ENCODE peak calls at places on chromosome 10, in five cellular contexts. I, O, B, K and E are unnamed samples.

GRCh38 chr10:127337801-127338200 is 141.4 kb upstream of the INSYN2A start:
- ATAC-seq in O (no peak), K (no peak), I (no peak), B (no peak), E (no peak)

GRCh38 chr10:124544711-124545110 is 83.1 kb downstream of the LHPP start:
- ATAC-seq in K (peak), O (no peak), B (no peak), I (no peak), E (no peak)

GRCh38 chr10:116274141-116274861 is 1.3 kb upstream of the GFRA1 start:
- ATAC-seq in B (no peak), O (no peak), K (no peak), I (no peak), E (no peak)

GRCh38 chr10:49144021-49144720 is 10.3 kb upstream of the FAM170B start:
- ATAC-seq in K (no peak), O (peak), I (no peak), B (no peak), E (no peak)

GRCh38 chr10:73017955-73018480 is 63.4 kb upstream of the PLA2G12B start:
- ATAC-seq in I (no peak), O (peak), K (no peak), B (peak), E (peak)

GRCh38 chr10:69093933-69094332 is 6.0 kb downstream of the SRGN start:
- ATAC-seq in K (no peak), I (no peak), O (no peak), B (peak), E (no peak)

GRCh38 chr10:131933016-131933694 is 32.3 kb downstream of the PPP2R2D start:
- ATAC-seq in K (no peak), I (no peak), B (no peak), O (no peak), E (no peak)

GRCh38 chr10:124669141-124669823 is 74.9 kb downstream of the FAM53B start:
- ATAC-seq in O (no peak), K (no peak), B (no peak), I (no peak), E (no peak)

GRCh38 chr10:19500959-19501358 is 315.3 kb upstream of the PLXDC2 start:
- ATAC-seq in I (no peak), K (no peak), O (no peak), B (no peak), E (peak)

GRCh38 chr10:2925631-2926030 is 141.7 kb upstream of the PFKP start:
- ATAC-seq in K (no peak), B (no peak), O (peak), I (no peak), E (peak)

GRCh38 chr10:132036153-132036886 is 29.4 kb upstream of the JAKMIP3 start:
- ATAC-seq in O (no peak), I (peak), K (peak), B (peak), E (peak)

GRCh38 chr10:101625821-101626412 is 37.8 kb downstream of the DPCD start:
- ATAC-seq in K (no peak), O (no peak), B (no peak), I (no peak), E (peak)

GRCh38 chr10:118986815-118987790 is 42.4 kb upstream of the NANOS1 start:
- ATAC-seq in B (no peak), K (peak), I (peak), O (no peak), E (no peak)

GRCh38 chr10:132987671-132988571 is 45.6 kb upstream of the CFAP46 start:
- ATAC-seq in B (no peak), I (no peak), O (peak), K (no peak), E (peak)

GRCh38 chr10:85262992-85263391 is 934.6 kb downstream of the CCSER2 start:
- ATAC-seq in B (no peak), O (no peak), K (no peak), I (no peak), E (no peak)

GRCh38 chr10:93206652-93207051 is 133.0 kb downstream of the CYP26A1 start:
- ATAC-seq in K (no peak), I (no peak), O (peak), B (peak), E (no peak)

GRCh38 chr10:1004294-1004693 is 16.1 kb downstream of the GTPBP4 start:
- ATAC-seq in O (no peak), I (no peak), B (peak), K (no peak), E (peak)

GRCh38 chr10:98128802-98129201 is 5.7 kb upstream of the R3HCC1L start:
- ATAC-seq in B (no peak), K (no peak), O (no peak), I (no peak), E (no peak)

GRCh38 chr10:68284007-68284406 is 47.9 kb upstream of the HNRNPH3 start:
- ATAC-seq in K (no peak), B (no peak), I (no peak), O (no peak), E (no peak)